ENCODE peak calls at places on chromosomes 16 and 17, in six cellular contexts. U is right cardiac atrium; E is NCI-H1417; F is A172; L is astrocyte; G is activated T-cell treated with anti-CD3 and anti-CD28 coated beads, Interleukin-2, amount 50 U/mL, for 72 hours. C is an unnamed sample.

GRCh38 chr17:73228748-73229236 is 32.9 kb downstream of the CPSF4L start:
- DNase-seq in U (peak; percentile 72), E (peak; percentile 19), F (peak; percentile 85), L (peak; percentile 82), G (peak; percentile 12), C (peak; percentile 70)

GRCh38 chr17:67435122-67435521 is 58.0 kb downstream of the PITPNC1 start:
- DNase-seq in U (no peak), E (no peak), F (no peak), L (no peak), G (peak; percentile 65), C (no peak)

GRCh38 chr16:59601452-59601851 is 867.3 kb upstream of the GOT2 start:
- DNase-seq in U (no peak), E (no peak), F (no peak), L (no peak), G (no peak), C (no peak)

GRCh38 chr17:44170499-44171201 is at the start of gene ASB16:
- DNase-seq in U (peak; percentile 67), E (peak; percentile 84), F (peak; percentile 31), L (no peak), G (no peak), C (no peak)

GRCh38 chr16:51508813-51509212 is 357.7 kb upstream of the SALL1 start:
- DNase-seq in U (no peak), E (no peak), F (no peak), L (no peak), G (no peak), C (no peak)

GRCh38 chr16:50711862-50712567 is 18.6 kb downstream of the NOD2 start:
- DNase-seq in U (peak; percentile 81), E (no peak), F (no peak), L (no peak), G (no peak), C (no peak)

GRCh38 chr16:9847146-9847545 is 335.1 kb downstream of the GRIN2A start:
- DNase-seq in U (no peak), E (peak; percentile 2), F (no peak), L (peak; percentile 12), G (no peak), C (no peak)

GRCh38 chr17:49054342-49055092 is 57.3 kb downstream of the IGF2BP1 start:
- DNase-seq in U (no peak), E (no peak), F (no peak), L (no peak), G (no peak), C (no peak)

GRCh38 chr17:50699410-50699809 is 8.3 kb downstream of the ANKRD40 start:
- DNase-seq in U (no peak), E (no peak), F (peak; percentile 63), L (peak; percentile 46), G (no peak), C (no peak)

GRCh38 chr16:66207139-66207863 is 159.2 kb upstream of the CDH5 start:
- DNase-seq in U (no peak), E (no peak), F (no peak), L (no peak), G (no peak), C (no peak)

GRCh38 chr16:14564881-14565687 is 65.0 kb downstream of the PARN start:
- DNase-seq in U (no peak), E (peak; percentile 92), F (no peak), L (peak; percentile 18), G (no peak), C (peak; percentile 46)

GRCh38 chr16:20944861-20945390 is 44.4 kb downstream of the LYRM1 start:
- DNase-seq in U (no peak), E (no peak), F (peak; percentile 40), L (peak; percentile 57), G (peak; percentile 73), C (no peak)

GRCh38 chr16:85275533-85276249 is 163.4 kb upstream of the CIBAR2 start:
- DNase-seq in U (peak; percentile 90), E (peak; percentile 79), F (peak; percentile 45), L (no peak), G (peak; percentile 76), C (peak; percentile 55)

GRCh38 chr16:82456683-82457082 is 170.1 kb upstream of the CDH13 start:
- DNase-seq in U (peak; percentile 54), E (peak; percentile 66), F (peak; percentile 73), L (peak; percentile 41), G (peak; percentile 30), C (peak; percentile 52)

GRCh38 chr16:55189975-55190636 is 133.9 kb upstream of the IRX6 start:
- DNase-seq in U (no peak), E (peak; percentile 82), F (no peak), L (no peak), G (no peak), C (no peak)

GRCh38 chr17:41812176-41813038 is at the start of gene FKBP10:
- DNase-seq in U (peak; percentile 89), E (peak; percentile 89), F (peak; percentile 76), L (peak; percentile 84), G (peak; percentile 54), C (peak; percentile 88)

GRCh38 chr16:4580245-4580644 is 24.1 kb downstream of the C16orf96 start:
- DNase-seq in U (no peak), E (no peak), F (peak; percentile 73), L (peak; percentile 43), G (no peak), C (peak; percentile 48)

GRCh38 chr16:62149646-62150045 is 113.4 kb upstream of the CDH8 start:
- DNase-seq in U (no peak), E (no peak), F (no peak), L (peak; percentile 66), G (no peak), C (no peak)

GRCh38 chr17:20992987-20993862 is 49.6 kb downstream of the USP22 start:
- DNase-seq in U (peak; percentile 82), E (peak; percentile 72), F (peak; percentile 63), L (peak; percentile 52), G (peak; percentile 66), C (peak; percentile 81)

GRCh38 chr16:8576141-8577004 is 13.9 kb downstream of the TMEM114 start:
- DNase-seq in U (no peak), E (no peak), F (no peak), L (no peak), G (no peak), C (no peak)

C was measured in A549.